ENCODE peak calls at places on chromosome 13, in eight cellular contexts. J is HCT116, A is heart left ventricle, W is fibroblast of lung, U is A549, Q is transverse colon, P is upper lobe of left lung, B is AG09309. G is an unnamed sample.
A peak's percentile ranks its signal among the peaks of the same experiment; 100 is the strongest.

GRCh38 chr13:62360609-62361008 is 945.0 kb upstream of the PCDH20 start:
- DNase-seq in B (no peak), J (no peak), A (no peak), Q (no peak), W (no peak), P (no peak), U (no peak), G (no peak)

GRCh38 chr13:45783346-45784043 is 68.1 kb downstream of the SIAH3 start:
- DNase-seq in Q (no peak), B (no peak), A (no peak), J (no peak), P (no peak), W (no peak), U (no peak), G (no peak)

GRCh38 chr13:67619987-67620386 is 389.9 kb upstream of the PCDH9 start:
- DNase-seq in B (no peak), P (no peak), U (no peak), Q (no peak), A (no peak), J (no peak), W (peak; percentile 81), G (no peak)

GRCh38 chr13:95355491-95355890 is 54.2 kb upstream of the ABCC4 start:
- DNase-seq in B (peak; percentile 20), U (no peak), P (no peak), A (no peak), W (peak; percentile 78), J (no peak), Q (no peak), G (no peak)

GRCh38 chr13:53151692-53152421 is 123.2 kb downstream of the OLFM4 start:
- DNase-seq in P (no peak), B (no peak), W (peak; percentile 1), A (peak; percentile 33), Q (peak; percentile 44), J (peak; percentile 15), U (peak; percentile 1), G (no peak)

GRCh38 chr13:34335662-34336007 is 517.7 kb downstream of the RFC3 start:
- DNase-seq in W (no peak), P (no peak), U (no peak), A (no peak), Q (no peak), B (no peak), J (no peak), G (no peak)

GRCh38 chr13:84645196-84646071 is 763.2 kb upstream of the SLITRK1 start:
- DNase-seq in Q (no peak), A (no peak), J (no peak), U (no peak), B (peak; percentile 67), P (no peak), W (peak; percentile 92), G (no peak)

GRCh38 chr13:97140611-97141010 is 81.5 kb upstream of the MBNL2 start:
- DNase-seq in B (no peak), Q (no peak), J (no peak), A (no peak), W (no peak), P (no peak), U (no peak), G (no peak)

GRCh38 chr13:29411493-29411892 is 184.0 kb downstream of the SLC7A1 start:
- DNase-seq in B (no peak), W (peak; percentile 36), Q (no peak), P (no peak), J (no peak), U (no peak), A (no peak), G (no peak)

GRCh38 chr13:25440081-25440480 is 68.3 kb downstream of the ATP8A2 start:
- DNase-seq in Q (no peak), B (no peak), J (no peak), A (no peak), U (no peak), P (no peak), W (no peak), G (no peak)

GRCh38 chr13:58080806-58081205 is 449.3 kb downstream of the PCDH17 start:
- DNase-seq in U (no peak), A (no peak), J (no peak), B (no peak), W (peak; percentile 57), P (no peak), Q (no peak), G (no peak)

GRCh38 chr13:24038846-24039330 is 121.6 kb upstream of the SPATA13 start:
- DNase-seq in P (no peak), A (no peak), B (no peak), J (no peak), W (peak; percentile 86), Q (peak; percentile 16), U (no peak), G (no peak)

GRCh38 chr13:48155850-48156249 is 60.9 kb upstream of the MED4 start:
- DNase-seq in P (no peak), U (peak; percentile 28), W (peak; percentile 73), J (peak; percentile 38), B (peak; percentile 58), Q (no peak), A (no peak), G (no peak)

GRCh38 chr13:85386424-85386823 is 412.8 kb downstream of the SLITRK6 start:
- DNase-seq in U (no peak), A (no peak), Q (no peak), P (no peak), B (no peak), W (peak; percentile 8), J (no peak), G (no peak)

GRCh38 chr13:44220948-44221347 is 152.7 kb upstream of the SERP2 start:
- DNase-seq in Q (no peak), J (no peak), B (no peak), P (no peak), U (no peak), A (no peak), W (no peak), G (no peak)

GRCh38 chr13:97853550-97853949 is 99.9 kb upstream of the IPO5 start:
- DNase-seq in U (no peak), P (no peak), A (no peak), W (peak; percentile 32), Q (no peak), J (no peak), B (no peak), G (no peak)

GRCh38 chr13:82010780-82011179 is 1669.9 kb upstream of the SPRY2 start:
- DNase-seq in Q (no peak), J (no peak), U (no peak), P (no peak), B (no peak), W (peak; percentile 1), A (no peak), G (no peak)

GRCh38 chr13:47133024-47133445 is 236.2 kb upstream of the HTR2A start:
- DNase-seq in W (peak; percentile 29), Q (no peak), J (no peak), A (no peak), P (no peak), B (no peak), U (no peak), G (no peak)

DNA sequence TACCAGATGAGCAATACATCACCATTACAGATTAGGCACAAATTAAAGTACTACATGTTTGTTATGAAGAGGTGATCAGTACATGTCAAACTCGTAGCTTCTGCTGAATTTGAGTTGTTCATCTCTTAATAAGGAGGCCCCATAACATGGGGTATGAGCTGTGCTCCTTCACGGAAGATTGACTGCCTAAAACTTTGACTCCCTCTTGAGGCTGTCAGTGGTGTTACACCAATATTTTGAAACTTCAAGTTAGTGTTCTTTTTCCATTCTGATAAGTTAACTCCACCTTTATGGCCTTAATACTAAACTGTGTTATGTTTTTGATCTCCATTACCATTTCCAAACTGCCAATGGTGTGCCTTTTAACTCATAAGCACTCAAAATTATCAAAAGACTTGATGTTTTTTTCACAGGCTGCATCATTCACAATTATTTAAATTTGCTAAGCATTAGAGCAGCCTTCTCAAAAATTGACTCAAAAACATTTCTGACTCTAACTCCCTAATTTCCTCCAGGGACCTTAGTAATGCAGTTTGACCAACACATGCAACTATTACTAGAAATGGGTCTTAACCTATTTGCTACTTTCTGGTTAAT is 1591.5 kb downstream of the PCDH9 start:
- DNase-seq in J (peak; percentile 35), P (no peak), B (peak; percentile 18), Q (no peak), A (no peak), W (peak; percentile 52), U (peak; percentile 0), G (no peak)
- TF ChIP-seq CTCF in J (peak; percentile 21), P (peak; percentile 19), B (peak; percentile 72), Q (no peak), A (peak; percentile 42), W (peak; percentile 56), U (peak; percentile 47), G (peak; percentile 78)

GRCh38 chr13:79631260-79631659 is 150.3 kb downstream of the NDFIP2 start:
- DNase-seq in B (peak; percentile 76), W (peak; percentile 75), P (no peak), J (peak; percentile 56), U (peak; percentile 18), Q (no peak), A (no peak), G (no peak)
- TF ChIP-seq CTCF in B (peak; percentile 41), W (peak; percentile 23), P (no peak), J (peak; percentile 10), U (peak; percentile 43), Q (no peak), A (peak; percentile 38), G (no peak)

GRCh38 chr13:99992376-99992775 is 10.8 kb downstream of the ZIC2 start:
- DNase-seq in J (no peak), U (no peak), A (no peak), Q (no peak), B (no peak), W (no peak), P (no peak), G (no peak)

GRCh38 chr13:99991013-99991805 is 9.6 kb downstream of the ZIC2 start:
- DNase-seq in P (no peak), J (no peak), Q (no peak), A (no peak), B (no peak), W (no peak), U (no peak), G (no peak)

GRCh38 chr13:99992912-99993311 is 11.3 kb downstream of the ZIC2 start:
- DNase-seq in W (peak; percentile 48), J (no peak), P (no peak), A (no peak), Q (no peak), B (no peak), U (no peak), G (no peak)

GRCh38 chr13:99990045-99990977 is 8.7 kb downstream of the ZIC2 start:
- DNase-seq in W (no peak), B (no peak), Q (no peak), J (no peak), P (no peak), A (no peak), U (no peak), G (no peak)

DNA sequence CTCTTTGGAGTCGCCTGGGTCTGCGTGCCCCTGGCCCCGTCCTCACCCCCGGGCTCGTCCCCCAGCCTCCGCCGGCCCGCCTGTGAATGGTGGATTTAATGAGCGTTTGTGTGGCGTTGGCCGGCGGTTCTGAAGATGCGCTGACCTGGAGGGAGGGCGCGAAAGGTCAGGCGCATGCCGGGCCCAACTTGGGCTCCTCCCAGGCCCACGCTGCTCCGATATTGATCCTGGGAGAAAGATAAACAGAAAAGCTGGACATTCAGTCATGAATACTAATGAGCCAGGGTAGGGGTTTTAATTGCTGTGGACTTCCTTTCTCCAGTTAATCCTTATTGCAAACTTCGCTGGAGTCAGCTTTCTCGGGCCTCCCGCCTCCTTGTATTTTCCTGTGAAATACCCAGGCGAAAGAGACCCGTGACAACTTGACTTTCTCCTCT is 10.2 kb downstream of the ZIC2 start:
- DNase-seq in B (no peak), U (no peak), Q (no peak), J (no peak), W (no peak), A (no peak), P (no peak), G (no peak)
- TF ChIP-seq CTCF in B (no peak), U (no peak), Q (no peak), J (no peak), W (no peak), A (no peak), P (no peak), G (no peak)

GRCh38 chr13:49908637-49909036 is 27.5 kb downstream of the SPRYD7 start:
- DNase-seq in Q (no peak), U (no peak), J (peak; percentile 2), B (no peak), A (no peak), P (no peak), W (no peak), G (no peak)
- TF ChIP-seq CTCF in Q (no peak), U (peak; percentile 9), J (peak; percentile 10), B (no peak), A (no peak), P (no peak), W (no peak), G (no peak)

G was measured in mesothelial cell of epicardium.